ENCODE peak calls at places on chromosomes 2 and 18, in five cellular contexts. R is fibroblast of mammary gland; P is right cardiac atrium; E is stimulated activated CD8-positive, alpha-beta memory T cell treated with anti-CD3 and anti-CD28 coated beads, Interleukin-15, amount 100 ng/mL, for 48 hours; M is heart left ventricle. J is an unnamed sample.

GRCh38 chr2:191582355-191582754 is 95.6 kb upstream of the NABP1 start:
- DNase-seq in P (no peak), M (no peak), E (no peak), R (peak), J (peak)

GRCh38 chr2:97718051-97718882 is 4.9 kb downstream of the ZAP70 start:
- DNase-seq in E (peak), R (no peak), P (no peak), M (no peak), J (no peak)

GRCh38 chr2:238106698-238107524 is 6.8 kb downstream of the ESPNL start:
- DNase-seq in M (peak), E (no peak), P (peak), R (no peak), J (no peak)

GRCh38 chr2:36708119-36708741 is 11.7 kb downstream of the VIT start:
- DNase-seq in R (peak), P (no peak), E (no peak), M (no peak), J (peak)

GRCh38 chr2:25215948-25216679 is 47.7 kb upstream of the POMC start:
- DNase-seq in E (peak), P (peak), R (peak), M (peak), J (peak)

GRCh38 chr18:12420831-12421421 is 13.2 kb downstream of the PRELID3A start:
- DNase-seq in E (no peak), R (no peak), M (no peak), P (peak), J (peak)

GRCh38 chr2:206086683-206087350 is 843 bp upstream of the INO80D start:
- DNase-seq in R (peak), E (no peak), M (no peak), P (no peak), J (peak)

GRCh38 chr2:173524257-173524951 is 169.7 kb downstream of the CDCA7 start:
- DNase-seq in E (no peak), M (no peak), R (no peak), P (no peak), J (no peak)

GRCh38 chr2:46643951-46644350 is 164.6 kb downstream of the TMEM247 start:
- DNase-seq in R (no peak), P (no peak), M (no peak), E (no peak), J (peak)

GRCh38 chr18:2482711-2483475 is 88.4 kb downstream of the METTL4 start:
- DNase-seq in M (no peak), R (no peak), P (no peak), E (no peak), J (no peak)

GRCh38 chr2:77484026-77484425 is 38.1 kb downstream of the LRRTM4 start:
- DNase-seq in R (no peak), M (no peak), P (no peak), E (no peak), J (peak)

GRCh38 chr2:221649045-221649444 is 76.9 kb upstream of the EPHA4 start:
- DNase-seq in P (peak), R (peak), M (peak), E (no peak), J (peak)

GRCh38 chr2:102637358-102637757 is 18.0 kb downstream of the SLC9A2 start:
- DNase-seq in R (no peak), P (no peak), E (no peak), M (no peak), J (no peak)

GRCh38 chr2:232647261-232647660 is 13.9 kb downstream of the EFHD1 start:
- DNase-seq in R (no peak), P (peak), E (no peak), M (no peak), J (no peak)

GRCh38 chr2:188969236-188970032 is 4.7 kb upstream of the COL3A1 start:
- DNase-seq in R (peak), P (no peak), E (no peak), M (no peak), J (no peak)

GRCh38 chr2:27261241-27261925 is 1.5 kb downstream of the SLC30A3 start:
- DNase-seq in P (no peak), M (no peak), R (no peak), E (no peak), J (no peak)

GRCh38 chr2:126883661-126884030 is 15.0 kb upstream of the TEX51 start:
- DNase-seq in E (no peak), P (no peak), R (no peak), M (no peak), J (no peak)

GRCh38 chr2:86079981-86080911 is 25.4 kb downstream of the POLR1A start:
- DNase-seq in E (peak), M (peak), R (peak), P (peak), J (peak)

GRCh38 chr2:134451347-134451630 is 197.4 kb downstream of the MGAT5 start:
- DNase-seq in P (no peak), E (no peak), R (no peak), M (no peak), J (no peak)

GRCh38 chr2:46277470-46278190 is 19.6 kb upstream of the EPAS1 start:
- DNase-seq in P (peak), E (no peak), R (no peak), M (peak), J (no peak)

GRCh38 chr2:9300829-9301453 is 94.3 kb downstream of the ASAP2 start:
- DNase-seq in R (no peak), E (no peak), P (no peak), M (no peak), J (no peak)

GRCh38 chr18:43760010-43760409 is 482.7 kb upstream of the SYT4 start:
- DNase-seq in P (no peak), M (no peak), R (no peak), E (no peak), J (no peak)

GRCh38 chr18:77250926-77251729 is 1.5 kb downstream of the GALR1 start:
- DNase-seq in M (no peak), R (no peak), P (no peak), E (no peak), J (no peak)

GRCh38 chr2:97734061-97734912 is 20.9 kb downstream of the ZAP70 start:
- DNase-seq in R (no peak), P (no peak), E (no peak), M (no peak), J (no peak)